ENCODE peak calls at places on chromosome 18, in five cellular contexts. G is SW480; R is activated CD4-positive, alpha-beta T cell treated with anti-CD3 and anti-CD28 coated beads, Interleukin-2, amount 10 ng/mL, durations not matched to agents 24 days and 14 days; S is fibroblast of the aortic adventitia; V is lower leg skin. Z is an unnamed sample.

GRCh38 chr18:75223687-75224347 is 13.2 kb downstream of the TSHZ1 start:
- DNase-seq in G (no peak), R (no peak), S (no peak), V (no peak), Z (no peak)

GRCh38 chr18:36630917-36631316 is 197.9 kb downstream of the TPGS2 start:
- DNase-seq in G (no peak), R (no peak), S (no peak), V (no peak), Z (no peak)

GRCh38 chr18:8084160-8084559 is 517.0 kb downstream of the PTPRM start:
- DNase-seq in G (peak; percentile 7), R (no peak), S (peak; percentile 48), V (no peak), Z (no peak)

GRCh38 chr18:66990909-66991308 is 387.0 kb upstream of the CDH19 start:
- DNase-seq in G (no peak), R (no peak), S (no peak), V (no peak), Z (no peak)

GRCh38 chr18:68397241-68398035 is 317.5 kb downstream of the TMX3 start:
- DNase-seq in G (no peak), R (no peak), S (peak; percentile 59), V (no peak), Z (no peak)

GRCh38 chr18:63963610-63964256 is 6.1 kb upstream of the SERPINB8 start:
- DNase-seq in G (peak; percentile 42), R (peak; percentile 81), S (peak; percentile 81), V (no peak), Z (no peak)

GRCh38 chr18:61998335-61998734 is 105.5 kb upstream of the RNF152 start:
- DNase-seq in G (no peak), R (no peak), S (no peak), V (no peak), Z (no peak)

GRCh38 chr18:7755753-7756475 is 188.8 kb downstream of the PTPRM start:
- DNase-seq in G (no peak), R (no peak), S (peak; percentile 55), V (no peak), Z (no peak)

GRCh38 chr18:48059363-48060109 is 129.1 kb upstream of the SMAD2 start:
- DNase-seq in G (no peak), R (no peak), S (no peak), V (peak; percentile 72), Z (no peak)

GRCh38 chr18:39655341-39655740 is 2089.7 kb upstream of the CELF4 start:
- DNase-seq in G (no peak), R (no peak), S (no peak), V (no peak), Z (no peak)

GRCh38 chr18:55314615-55315237 is 273.3 kb downstream of the TCF4 start:
- DNase-seq in G (no peak), R (no peak), S (no peak), V (no peak), Z (no peak)

GRCh38 chr18:59730896-59731295 is 33.7 kb upstream of the CCBE1 start:
- DNase-seq in G (no peak), R (no peak), S (no peak), V (no peak), Z (no peak)

GRCh38 chr18:13298262-13298661 is 79.7 kb downstream of the LDLRAD4 start:
- DNase-seq in G (no peak), R (no peak), S (no peak), V (peak; percentile 42), Z (no peak)

GRCh38 chr18:45386256-45386655 is 229.0 kb upstream of the SLC14A2 start:
- DNase-seq in G (peak; percentile 3), R (no peak), S (peak; percentile 49), V (no peak), Z (no peak)

GRCh38 chr18:2978626-2979025 is 34.3 kb downstream of the LPIN2 start:
- DNase-seq in G (no peak), R (peak; percentile 76), S (peak; percentile 72), V (no peak), Z (no peak)

Z was measured in right atrium auricular region.